ENCODE peak calls at places on chromosomes 3 and 15, in five cellular contexts. P, S, L, O and K are unnamed samples.

GRCh38 chr15:95095250-95095649 is 863.9 kb downstream of the MCTP2 start:
- DNase-seq in P (no peak), S (no peak), L (no peak), O (no peak), K (no peak)

GRCh38 chr3:189712906-189713483 is 81.8 kb downstream of the TP63 start:
- DNase-seq in P (no peak), S (no peak), L (peak), O (no peak), K (peak)

GRCh38 chr15:52496776-52497470 is 31.8 kb downstream of the MYO5A start:
- DNase-seq in P (peak), S (no peak), L (no peak), O (peak), K (no peak)

GRCh38 chr15:23564798-23565394 is 578 bp upstream of the MKRN3 start:
- DNase-seq in P (no peak), S (no peak), L (peak), O (peak), K (peak)

GRCh38 chr3:18030371-18030870 is 288.0 kb upstream of the TBC1D5 start:
- DNase-seq in P (no peak), S (no peak), L (no peak), O (no peak), K (no peak)

GRCh38 chr3:193795062-193795690 is 202.2 kb downstream of the OPA1 start:
- DNase-seq in P (no peak), S (no peak), L (no peak), O (peak), K (no peak)

GRCh38 chr3:113662824-113663223 is 33.6 kb downstream of the USF3 start:
- DNase-seq in P (no peak), S (no peak), L (no peak), O (no peak), K (no peak)

GRCh38 chr15:78307977-78308376 is 8.6 kb upstream of the SKIC8 start:
- DNase-seq in P (no peak), S (no peak), L (no peak), O (no peak), K (no peak)

GRCh38 chr3:115699741-115700140 is 76.4 kb downstream of the GAP43 start:
- DNase-seq in P (no peak), S (peak), L (no peak), O (peak), K (peak)

GRCh38 chr3:115436767-115437301 is 186.5 kb upstream of the GAP43 start:
- DNase-seq in P (peak), S (peak), L (no peak), O (peak), K (peak)

GRCh38 chr15:37015025-37015424 is 85.3 kb downstream of the MEIS2 start:
- DNase-seq in P (peak), S (peak), L (no peak), O (peak), K (peak)

GRCh38 chr3:81302045-81302444 is 459.4 kb downstream of the GBE1 start:
- DNase-seq in P (no peak), S (peak), L (no peak), O (peak), K (peak)

GRCh38 chr15:62931650-62932049 is 110.9 kb upstream of the TPM1 start:
- DNase-seq in P (no peak), S (no peak), L (no peak), O (no peak), K (peak)

GRCh38 chr3:186109897-186110803 is 1.3 kb upstream of the ETV5 start:
- DNase-seq in P (peak), S (peak), L (no peak), O (peak), K (peak)

GRCh38 chr3:180855364-180855763 is 57.1 kb upstream of the FXR1 start:
- DNase-seq in P (no peak), S (no peak), L (no peak), O (peak), K (no peak)